ENCODE peak calls at places on chromosome 20, in seven cellular contexts. S, M, Y, V, T, B and Q are unnamed samples. For H3K27me3 and H3K9me3, the result is how much of the 10 kb centered on the place peaks cover.

GRCh38 chr20:32362924-32363364 is 4.8 kb downstream of the ASXL1 start:
- DNase-seq in M (no peak), Y (no peak), T (no peak), B (no peak), S (no peak), V (no peak), Q (no peak)

GRCh38 chr20:62116558-62117361 is 5.5 kb upstream of the LSM14B start:
- DNase-seq in T (no peak), S (no peak), M (no peak), Y (no peak), B (no peak), V (no peak), Q (no peak)

GRCh38 chr20:48049631-48050030 is 264.4 kb upstream of the SULF2 start:
- DNase-seq in S (no peak), V (no peak), M (no peak), Y (no peak), B (no peak), T (no peak), Q (no peak)

GRCh38 chr20:9323622-9324021 is 190.8 kb upstream of the LAMP5 start:
- DNase-seq in S (peak), V (no peak), T (no peak), Y (no peak), M (no peak), B (no peak), Q (peak)

GRCh38 chr20:3314391-3314790 is 75.4 kb upstream of the SLC4A11 start:
- DNase-seq in S (no peak), M (no peak), V (no peak), Y (no peak), B (no peak), T (no peak), Q (no peak)

GRCh38 chr20:62120990-62121775 is 1.1 kb upstream of the LSM14B start:
- DNase-seq in B (no peak), T (peak), Y (no peak), V (peak), S (no peak), M (no peak), Q (no peak)

GRCh38 chr20:62571667-62572344 is 70.5 kb upstream of the SLCO4A1 start:
- DNase-seq in M (no peak), V (no peak), T (no peak), Y (no peak), B (no peak), S (no peak), Q (peak)

GRCh38 chr20:60062431-60063336 is 104.5 kb downstream of the CDH26 start:
- DNase-seq in Y (no peak), M (no peak), V (peak), B (no peak), S (no peak), T (peak), Q (peak)

GRCh38 chr20:35866446-35867202 is 87.7 kb downstream of the SCAND1 start:
- DNase-seq in T (no peak), S (no peak), Y (no peak), V (no peak), M (no peak), B (no peak), Q (no peak)

GRCh38 chr20:38601216-38602184 is at the start of gene ARHGAP40:
- DNase-seq in S (no peak), B (no peak), M (no peak), T (no peak), Y (no peak), V (peak), Q (peak)

GRCh38 chr20:20498081-20498861 is 130.4 kb downstream of the INSM1 start:
- DNase-seq in M (no peak), B (no peak), V (no peak), Y (peak), S (no peak), T (peak), Q (peak)

GRCh38 chr20:16368645-16369292 is 204.5 kb downstream of the KIF16B start:
- DNase-seq in M (no peak), T (peak), B (no peak), V (no peak), S (no peak), Y (no peak), Q (no peak)

GRCh38 chr20:53224851-53225250 is 252.7 kb downstream of the TSHZ2 start:
- DNase-seq in S (no peak), B (no peak), Y (no peak), M (no peak), T (peak), V (no peak), Q (no peak)

GRCh38 chr20:62367136-62367482 is at the start of gene LAMA5:
- DNase-seq in V (no peak), Y (peak), B (no peak), M (no peak), T (no peak), S (no peak), Q (peak)

GRCh38 chr20:44215125-44215524 is 4.6 kb upstream of the OSER1 start:
- DNase-seq in B (peak), S (no peak), T (peak), V (peak), Y (peak), M (peak), Q (peak)

GRCh38 chr20:35015863-35016193 is 60.2 kb downstream of the MYH7B start:
- DNase-seq in V (no peak), T (no peak), B (no peak), S (no peak), Y (no peak), M (no peak), Q (no peak)

GRCh38 chr20:25279403-25279802 is 31.5 kb downstream of the PYGB start:
- DNase-seq in Y (no peak), M (no peak), T (no peak), B (peak), V (peak), S (no peak), Q (no peak)

GRCh38 chr20:38298768-38299288 is 5.1 kb upstream of the BPI start:
- DNase-seq in V (peak), B (no peak), M (no peak), Y (no peak), T (peak), S (no peak), Q (no peak)

GRCh38 chr20:20803011-20803410 is 90.6 kb upstream of the RALGAPA2 start:
- DNase-seq in M (no peak), Y (no peak), S (no peak), B (no peak), T (no peak), V (no peak), Q (no peak)

GRCh38 chr20:63639093-63639860 is 12.4 kb upstream of the GMEB2 start:
- DNase-seq in V (no peak), Y (no peak), S (no peak), M (peak), B (no peak), T (no peak), Q (no peak)

GRCh38 chr20:37839432-37839827 is 63.5 kb upstream of the VSTM2L start:
- DNase-seq in B (no peak), V (no peak), T (no peak), Y (no peak), M (no peak), S (no peak), Q (no peak)

GRCh38 chr20:32779500-32780215 is 17.5 kb downstream of the DNMT3B start:
- DNase-seq in S (no peak), M (no peak), B (no peak), Y (peak), T (no peak), V (no peak), Q (no peak)

GRCh38 chr20:13295637-13296036 is 74.6 kb downstream of the ISM1 start:
- DNase-seq in S (no peak), M (no peak), V (no peak), B (no peak), Y (no peak), T (no peak), Q (no peak)

GRCh38 chr20:35603695-35604443 is 11.8 kb upstream of the SPAG4 start:
- DNase-seq in V (no peak), M (no peak), T (no peak), Y (no peak), S (no peak), B (no peak), Q (no peak)

GRCh38 chr20:438581-439469 is 23.5 kb downstream of the TBC1D20 start:
- DNase-seq in V (no peak), M (peak), B (no peak), Y (no peak), T (no peak), S (no peak), Q (no peak)

GRCh38 chr20:18767676-18768075 is 45.9 kb upstream of the SCP2D1 start:
- DNase-seq in B (no peak), Y (no peak), T (no peak), M (no peak), S (no peak), V (no peak), Q (no peak)

GRCh38 chr20:41268917-41269652 is 48.4 kb downstream of the ZHX3 start:
- DNase-seq in M (no peak), Y (no peak), V (no peak), S (no peak), B (no peak), T (no peak), Q (no peak)

GRCh38 chr20:3126527-3126859 is 33.2 kb downstream of the FASTKD5 start:
- DNase-seq in V (no peak), S (no peak), M (no peak), Y (no peak), B (no peak), T (no peak), Q (no peak)

GRCh38 chr20:36322131-36322530 is 16.0 kb downstream of the DLGAP4 start:
- DNase-seq in B (no peak), Y (no peak), M (no peak), S (no peak), T (no peak), V (no peak), Q (no peak)

GRCh38 chr20:36217226-36217625 is 19.1 kb upstream of the AAR2 start:
- DNase-seq in B (no peak), M (no peak), T (no peak), Y (no peak), S (peak), V (no peak), Q (no peak)

GRCh38 chr20:33971147-33971775 is 22.4 kb upstream of the RALY start:
- DNase-seq in V (no peak), Y (no peak), B (no peak), T (no peak), M (no peak), S (no peak), Q (no peak)

GRCh38 chr20:36924167-36925045 is 27.1 kb downstream of the SAMHD1 start:
- DNase-seq in Y (no peak), S (no peak), T (no peak), M (no peak), V (no peak), B (no peak), Q (no peak)

GRCh38 chr20:18006684-18007083 is 37.9 kb downstream of the MGME1 start:
- DNase-seq in S (no peak), B (no peak), T (no peak), V (no peak), M (no peak), Y (no peak), Q (no peak)

GRCh38 chr20:49430320-49430719 is 52.1 kb downstream of the KCNB1 start:
- DNase-seq in T (no peak), B (no peak), M (no peak), S (no peak), V (no peak), Y (no peak), Q (no peak)

GRCh38 chr20:49431345-49431744 is 51.1 kb downstream of the KCNB1 start:
- DNase-seq in V (no peak), Y (no peak), S (no peak), M (no peak), B (no peak), T (no peak), Q (no peak)

GRCh38 chr20:49433387-49433786 is 49.1 kb downstream of the KCNB1 start:
- DNase-seq in V (no peak), S (no peak), M (no peak), T (no peak), B (no peak), Y (no peak), Q (no peak)

GRCh38 chr20:49435639-49436038 is 46.8 kb downstream of the KCNB1 start:
- DNase-seq in S (no peak), B (no peak), M (no peak), Y (no peak), V (no peak), T (no peak), Q (no peak)

DNA sequence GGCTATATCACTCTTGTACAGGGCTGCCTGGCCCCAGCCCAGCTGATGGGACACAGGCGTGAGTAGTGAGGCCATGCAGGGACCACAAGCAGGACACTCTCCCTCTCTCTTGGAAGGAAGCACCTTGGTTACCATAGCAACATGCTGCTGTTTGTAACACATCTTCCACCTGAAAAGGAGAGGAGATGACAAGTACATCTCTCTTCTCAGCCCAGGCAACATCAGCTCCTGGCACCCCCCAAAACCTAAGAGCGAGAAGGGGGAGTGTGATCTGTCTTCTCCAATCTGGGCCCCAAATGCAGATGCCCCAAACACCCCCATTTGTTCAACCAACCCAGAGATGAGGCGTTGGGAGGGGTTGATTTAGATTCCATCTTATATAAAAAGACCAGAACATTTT is 49.9 kb downstream of the KCNB1 start:
- DNase-seq in T (no peak), M (no peak), Y (no peak), B (no peak), V (no peak), S (no peak), Q (no peak)
- H3K4me3 ChIP-seq in T (no peak), M (no peak), Y (no peak), B (no peak), V (no peak), S (no peak), Q (no peak)

GRCh38 chr20:23050847-23051627 is 1.6 kb upstream of the THBD start:
- DNase-seq in V (no peak), B (peak), T (peak), S (peak), M (no peak), Y (peak), Q (no peak)

GRCh38 chr20:23048283-23049200 is 930 bp downstream of the THBD start:
- DNase-seq in M (no peak), S (no peak), Y (peak), B (peak), T (peak), V (no peak), Q (peak)

GRCh38 chr20:23047738-23048214 is 1.7 kb downstream of the THBD start:
- DNase-seq in T (no peak), B (no peak), Y (no peak), M (no peak), V (no peak), S (no peak), Q (no peak)

GRCh38 chr20:23049201-23049932 is at the start of gene THBD:
- DNase-seq in B (peak), V (no peak), T (peak), M (no peak), Y (peak), S (no peak), Q (peak)

GRCh38 chr20:23049933-23050838 is 714 bp upstream of the THBD start:
- DNase-seq in T (peak), Y (peak), M (no peak), B (peak), V (no peak), S (no peak), Q (peak)
- H3K27me3 ChIP-seq in T (under half), Y (under half), M (under half), B (under half), V (under half), S (under half), Q (under half)

DNA sequence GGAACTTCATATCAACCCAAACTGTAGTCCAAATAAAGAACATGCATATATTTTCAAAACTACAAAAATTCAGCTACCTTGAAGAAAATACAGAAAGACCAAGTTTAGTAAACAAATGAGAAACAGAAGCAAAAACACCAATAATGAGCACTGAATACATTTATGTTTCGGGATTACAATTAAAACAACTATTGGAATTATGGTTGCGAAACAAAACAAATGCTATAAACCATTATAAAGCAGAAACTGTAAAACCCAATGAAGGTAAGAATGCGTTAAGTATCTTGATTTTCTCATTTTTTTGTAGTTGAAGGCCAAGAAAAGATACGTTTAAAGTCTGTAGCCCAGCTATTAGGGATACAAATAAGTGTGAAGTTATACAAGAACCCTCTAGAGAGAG is 111.4 kb downstream of the PRND start:
- DNase-seq in M (no peak), T (no peak), V (no peak), B (no peak), S (no peak), Y (no peak), Q (no peak)
- H3K9me3 ChIP-seq in M (under half), T (under half), V (under half), B (under half), S (under half), Y (under half), Q (under half)

GRCh38 chr20:46406200-46406985 is at the start of gene ELMO2:
- DNase-seq in B (peak), T (peak), V (peak), M (peak), S (peak), Y (peak), Q (peak)
- H3K4me3 ChIP-seq in B (peak), T (peak), V (peak), M (peak), S (peak), Y (peak), Q (peak)

DNA sequence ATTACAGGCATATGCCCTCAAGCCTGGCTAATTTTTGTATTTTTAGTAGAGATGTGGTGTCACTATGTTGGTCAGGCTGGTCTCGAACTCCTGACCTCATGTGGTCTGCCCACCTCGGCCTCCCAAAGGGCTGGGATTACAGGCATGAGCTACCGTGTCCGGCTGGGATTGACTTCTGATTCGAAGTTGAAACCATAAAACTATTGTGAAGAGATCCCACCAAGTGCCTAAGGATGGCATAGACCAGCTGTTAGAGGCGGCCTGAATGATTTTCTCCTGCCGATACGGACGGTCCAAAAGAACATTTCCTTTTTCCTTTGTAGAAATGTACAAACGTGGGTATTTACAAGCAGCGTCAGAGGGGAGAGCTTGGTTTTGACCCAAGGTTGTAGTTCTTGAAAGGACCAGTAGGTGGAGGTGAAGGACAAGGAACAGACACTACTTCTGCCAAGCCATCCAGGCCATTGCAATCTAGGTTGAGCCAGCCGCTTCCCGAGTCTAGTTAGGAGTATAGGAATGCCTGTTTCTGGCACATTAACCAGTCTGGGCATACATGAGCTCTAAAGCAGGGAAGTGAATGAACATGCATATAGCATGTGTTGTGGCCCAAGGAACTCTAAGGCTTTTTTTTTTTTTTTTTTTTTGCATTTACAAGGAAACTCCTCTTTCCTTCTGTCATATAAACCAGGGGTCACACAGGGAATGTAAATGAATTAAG is 29.0 kb downstream of the MOCS3 start:
- DNase-seq in M (peak), V (peak), S (no peak), Y (peak), B (peak), T (peak), Q (peak)
- H3K27me3 ChIP-seq in M (under half), V (under half), S (under half), Y (under half), B (under half), T (under half), Q (under half)

GRCh38 chr20:31236953-31237352 is 20.5 kb upstream of the DEFB115 start:
- DNase-seq in Y (no peak), T (no peak), S (no peak), M (no peak), V (no peak), B (no peak), Q (no peak)
- H3K9me3 ChIP-seq in Y (under half), T (under half), S (half or more), M (under half), V (half or more), B (under half), Q (under half)

DNA sequence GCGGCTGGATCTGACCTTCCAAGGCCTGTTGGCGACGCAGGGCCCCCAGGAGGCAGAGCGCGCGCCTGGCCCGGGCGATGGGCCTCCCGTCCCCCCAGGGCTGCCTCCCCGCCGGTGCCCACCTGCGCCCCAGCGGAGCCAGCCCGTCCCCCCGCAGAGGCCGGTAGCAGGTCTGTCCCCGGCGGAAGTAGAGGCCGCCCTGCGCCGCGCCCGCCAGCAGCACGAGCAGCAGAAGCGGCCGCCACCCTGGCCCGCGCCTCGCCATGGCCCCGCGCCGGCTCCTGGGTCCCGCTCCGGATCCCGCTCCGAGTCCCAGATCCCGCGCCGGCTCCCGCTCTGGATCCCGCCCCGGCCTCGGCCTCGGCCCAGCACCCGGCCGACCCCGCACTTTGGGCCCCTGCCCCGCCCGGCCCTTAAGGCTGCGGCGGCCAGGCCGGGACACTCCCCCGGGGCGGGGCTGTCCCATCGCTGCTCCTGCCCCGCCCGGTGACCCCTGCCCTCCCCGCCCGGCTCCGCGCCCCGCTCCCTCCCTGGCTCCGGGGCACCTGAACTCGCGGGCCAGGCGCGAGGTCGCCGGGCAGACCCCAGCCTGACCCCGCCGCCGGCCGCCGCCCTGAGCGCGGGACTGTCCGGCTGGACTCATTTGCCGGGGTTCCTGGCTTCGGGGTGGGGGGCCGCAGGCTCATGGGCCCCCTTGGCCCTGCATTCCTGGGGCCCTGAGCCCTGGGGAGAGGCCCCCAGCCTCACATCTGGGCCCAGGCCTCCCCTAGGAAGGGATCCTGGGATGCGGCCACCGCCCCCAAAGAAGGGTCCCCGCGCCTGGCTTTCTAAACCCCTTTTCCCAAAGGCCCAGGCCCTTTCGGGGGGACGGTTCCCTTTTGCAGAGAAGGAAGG is at the start of gene CTSZ:
- DNase-seq in B (peak), V (no peak), Y (peak), S (no peak), M (no peak), T (peak), Q (peak)
- H3K4me3 ChIP-seq in B (peak), V (peak), Y (no peak), S (peak), M (peak), T (peak), Q (peak)